ENCODE peak calls at places on chromosomes 7 and 10, in seven cellular contexts. One of them, this sample, is unnamed.

GRCh38 chr10:78543749-78544446 is 510.2 kb downstream of the RPS24 start:
- DNase-seq in A549: no peak
- DNase-seq in heart left ventricle: peak
- DNase-seq in HCT116: no peak
- DNase-seq in upper lobe of left lung: no peak
- DNase-seq in ovary: peak
- DNase-seq in tibial nerve: peak
- DNase-seq in this sample: no peak

GRCh38 chr10:100245484-100246220 is 16.3 kb upstream of the CHUK start:
- DNase-seq in A549: no peak
- DNase-seq in heart left ventricle: no peak
- DNase-seq in HCT116: no peak
- DNase-seq in upper lobe of left lung: no peak
- DNase-seq in ovary: no peak
- DNase-seq in tibial nerve: no peak
- DNase-seq in this sample: no peak

GRCh38 chr10:28503114-28503513 is 29.8 kb upstream of the WAC start:
- DNase-seq in A549: no peak
- DNase-seq in heart left ventricle: peak
- DNase-seq in HCT116: peak
- DNase-seq in upper lobe of left lung: no peak
- DNase-seq in ovary: no peak
- DNase-seq in tibial nerve: no peak
- DNase-seq in this sample: no peak

GRCh38 chr7:158970132-158970531 is 113.8 kb downstream of the DYNC2I1 start:
- DNase-seq in A549: no peak
- DNase-seq in heart left ventricle: no peak
- DNase-seq in HCT116: no peak
- DNase-seq in upper lobe of left lung: no peak
- DNase-seq in ovary: no peak
- DNase-seq in tibial nerve: no peak
- DNase-seq in this sample: no peak

GRCh38 chr7:67470256-67470751 is 473.7 kb downstream of the TYW1 start:
- DNase-seq in A549: no peak
- DNase-seq in heart left ventricle: no peak
- DNase-seq in HCT116: no peak
- DNase-seq in upper lobe of left lung: no peak
- DNase-seq in ovary: no peak
- DNase-seq in tibial nerve: no peak
- DNase-seq in this sample: no peak

GRCh38 chr7:44066494-44067063 is 1.2 kb upstream of the PGAM2 start:
- DNase-seq in A549: no peak
- DNase-seq in heart left ventricle: no peak
- DNase-seq in HCT116: no peak
- DNase-seq in upper lobe of left lung: no peak
- DNase-seq in ovary: no peak
- DNase-seq in tibial nerve: no peak
- DNase-seq in this sample: no peak

GRCh38 chr7:128783143-128783799 is 7.7 kb upstream of the OPN1SW start:
- DNase-seq in A549: peak
- DNase-seq in heart left ventricle: peak
- DNase-seq in HCT116: peak
- DNase-seq in upper lobe of left lung: no peak
- DNase-seq in ovary: peak
- DNase-seq in tibial nerve: peak
- DNase-seq in this sample: no peak

GRCh38 chr7:105015631-105015965 is 1.6 kb downstream of the KMT2E start:
- DNase-seq in A549: no peak
- DNase-seq in heart left ventricle: peak
- DNase-seq in HCT116: no peak
- DNase-seq in upper lobe of left lung: no peak
- DNase-seq in ovary: no peak
- DNase-seq in tibial nerve: no peak
- DNase-seq in this sample: no peak

GRCh38 chr10:84256510-84257342 is 11.9 kb downstream of the RGR start:
- DNase-seq in A549: peak
- DNase-seq in heart left ventricle: peak
- DNase-seq in HCT116: peak
- DNase-seq in upper lobe of left lung: peak
- DNase-seq in ovary: no peak
- DNase-seq in tibial nerve: peak
- DNase-seq in this sample: no peak

GRCh38 chr10:128892005-128892404 is 575.0 kb upstream of the MGMT start:
- DNase-seq in A549: no peak
- DNase-seq in heart left ventricle: no peak
- DNase-seq in HCT116: no peak
- DNase-seq in upper lobe of left lung: no peak
- DNase-seq in ovary: no peak
- DNase-seq in tibial nerve: no peak
- DNase-seq in this sample: no peak

GRCh38 chr7:149381245-149381644 is 79.6 kb downstream of the ZNF777 start:
- DNase-seq in A549: no peak
- DNase-seq in heart left ventricle: no peak
- DNase-seq in HCT116: no peak
- DNase-seq in upper lobe of left lung: no peak
- DNase-seq in ovary: no peak
- DNase-seq in tibial nerve: no peak
- DNase-seq in this sample: no peak

GRCh38 chr10:61760943-61761824 is 98.5 kb downstream of the CABCOCO1 start:
- DNase-seq in A549: no peak
- DNase-seq in heart left ventricle: no peak
- DNase-seq in HCT116: no peak
- DNase-seq in upper lobe of left lung: no peak
- DNase-seq in ovary: no peak
- DNase-seq in tibial nerve: no peak
- DNase-seq in this sample: no peak

GRCh38 chr10:110834622-110835219 is 37.0 kb upstream of the PDCD4 start:
- DNase-seq in A549: no peak
- DNase-seq in heart left ventricle: peak
- DNase-seq in HCT116: no peak
- DNase-seq in upper lobe of left lung: no peak
- DNase-seq in ovary: peak
- DNase-seq in tibial nerve: no peak
- DNase-seq in this sample: no peak

GRCh38 chr7:137001478-137001877 is 133.0 kb downstream of the CHRM2 start:
- DNase-seq in A549: no peak
- DNase-seq in heart left ventricle: no peak
- DNase-seq in HCT116: no peak
- DNase-seq in upper lobe of left lung: no peak
- DNase-seq in ovary: no peak
- DNase-seq in tibial nerve: no peak
- DNase-seq in this sample: no peak

GRCh38 chr10:77795426-77796055 is 131.0 kb downstream of the DLG5 start:
- DNase-seq in A549: no peak
- DNase-seq in heart left ventricle: no peak
- DNase-seq in HCT116: no peak
- DNase-seq in upper lobe of left lung: no peak
- DNase-seq in ovary: no peak
- DNase-seq in tibial nerve: no peak
- DNase-seq in this sample: no peak

GRCh38 chr10:60549686-60550085 is 160.0 kb upstream of the ANK3 start:
- DNase-seq in A549: peak
- DNase-seq in heart left ventricle: no peak
- DNase-seq in HCT116: peak
- DNase-seq in upper lobe of left lung: no peak
- DNase-seq in ovary: no peak
- DNase-seq in tibial nerve: no peak
- DNase-seq in this sample: no peak

GRCh38 chr10:23408330-23408976 is 30.4 kb upstream of the OTUD1 start:
- DNase-seq in A549: no peak
- DNase-seq in heart left ventricle: no peak
- DNase-seq in HCT116: no peak
- DNase-seq in upper lobe of left lung: no peak
- DNase-seq in ovary: no peak
- DNase-seq in tibial nerve: no peak
- DNase-seq in this sample: no peak

GRCh38 chr10:22714524-22715289 is at the start of gene PIP4K2A:
- DNase-seq in A549: peak
- DNase-seq in heart left ventricle: peak
- DNase-seq in HCT116: peak
- DNase-seq in upper lobe of left lung: peak
- DNase-seq in ovary: peak
- DNase-seq in tibial nerve: peak
- DNase-seq in this sample: peak

GRCh38 chr7:75931676-75932075 is 16.7 kb downstream of the POR start:
- DNase-seq in A549: no peak
- DNase-seq in heart left ventricle: no peak
- DNase-seq in HCT116: no peak
- DNase-seq in upper lobe of left lung: no peak
- DNase-seq in ovary: no peak
- DNase-seq in tibial nerve: no peak
- DNase-seq in this sample: no peak

GRCh38 chr7:19988860-19989259 is 215.4 kb upstream of the TMEM196 start:
- DNase-seq in A549: no peak
- DNase-seq in heart left ventricle: no peak
- DNase-seq in HCT116: no peak
- DNase-seq in upper lobe of left lung: no peak
- DNase-seq in ovary: no peak
- DNase-seq in tibial nerve: no peak
- DNase-seq in this sample: no peak

GRCh38 chr7:49703876-49704275 is 69.6 kb upstream of the VWC2 start:
- DNase-seq in A549: no peak
- DNase-seq in heart left ventricle: no peak
- DNase-seq in HCT116: no peak
- DNase-seq in upper lobe of left lung: no peak
- DNase-seq in ovary: no peak
- DNase-seq in tibial nerve: no peak
- DNase-seq in this sample: no peak

GRCh38 chr7:98626393-98627061 is 9.4 kb downstream of the NPTX2 start:
- DNase-seq in A549: no peak
- DNase-seq in heart left ventricle: no peak
- DNase-seq in HCT116: no peak
- DNase-seq in upper lobe of left lung: peak
- DNase-seq in ovary: no peak
- DNase-seq in tibial nerve: no peak
- DNase-seq in this sample: no peak

GRCh38 chr10:124359336-124359832 is 59.3 kb downstream of the OAT start:
- DNase-seq in A549: no peak
- DNase-seq in heart left ventricle: no peak
- DNase-seq in HCT116: no peak
- DNase-seq in upper lobe of left lung: no peak
- DNase-seq in ovary: no peak
- DNase-seq in tibial nerve: no peak
- DNase-seq in this sample: no peak

GRCh38 chr10:99983280-99983988 is 26.3 kb downstream of the DNMBP start:
- DNase-seq in A549: no peak
- DNase-seq in heart left ventricle: peak
- DNase-seq in HCT116: no peak
- DNase-seq in upper lobe of left lung: peak
- DNase-seq in ovary: peak
- DNase-seq in tibial nerve: peak
- DNase-seq in this sample: peak

GRCh38 chr7:50446542-50446960 is 3.6 kb downstream of the FIGNL1 start:
- DNase-seq in A549: no peak
- DNase-seq in heart left ventricle: no peak
- DNase-seq in HCT116: peak
- DNase-seq in upper lobe of left lung: no peak
- DNase-seq in ovary: no peak
- DNase-seq in tibial nerve: no peak
- DNase-seq in this sample: no peak

GRCh38 chr10:72525277-72525676 is 100.6 kb downstream of the MICU1 start:
- DNase-seq in A549: peak
- DNase-seq in heart left ventricle: no peak
- DNase-seq in HCT116: no peak
- DNase-seq in upper lobe of left lung: no peak
- DNase-seq in ovary: no peak
- DNase-seq in tibial nerve: no peak
- DNase-seq in this sample: no peak

GRCh38 chr10:63553473-63553872 is 32.3 kb downstream of the REEP3 start:
- DNase-seq in A549: no peak
- DNase-seq in heart left ventricle: no peak
- DNase-seq in HCT116: peak
- DNase-seq in upper lobe of left lung: no peak
- DNase-seq in ovary: no peak
- DNase-seq in tibial nerve: no peak
- DNase-seq in this sample: no peak

DNA sequence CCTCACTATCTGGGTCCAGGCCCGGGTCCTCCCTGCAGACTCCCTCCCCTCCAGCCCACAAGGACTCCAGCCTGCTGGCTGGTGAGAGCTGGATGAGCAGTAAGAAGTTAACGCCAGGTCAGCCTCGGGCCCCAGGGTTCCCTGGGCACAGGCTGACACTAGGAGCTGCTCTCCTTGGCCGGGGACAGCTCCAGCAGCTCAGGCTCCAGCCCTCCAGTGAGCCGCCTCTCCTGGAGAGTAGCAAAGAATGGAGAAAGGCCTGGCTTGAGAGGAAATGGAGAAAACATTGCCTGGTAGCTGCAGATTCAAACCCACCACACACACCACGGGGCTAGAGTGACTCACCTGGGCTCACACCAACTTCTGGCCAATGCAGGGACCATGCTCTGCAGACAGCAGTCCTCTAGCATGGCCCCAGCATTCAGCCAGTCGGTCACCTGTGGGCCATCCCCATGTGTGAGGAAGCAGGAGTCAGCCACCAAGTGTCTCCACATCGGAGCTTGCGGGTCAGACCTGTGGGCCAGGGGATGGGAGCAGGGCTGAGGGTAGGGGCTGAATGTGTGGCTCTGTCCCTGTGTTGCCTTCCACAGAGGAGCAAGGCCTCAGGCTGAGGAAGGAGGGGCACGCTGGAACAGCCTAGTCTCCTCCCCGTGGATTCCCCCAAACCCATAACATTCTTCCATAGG is 6.5 kb downstream of the SAP25 start:
- DNase-seq in A549: no peak
- DNase-seq in heart left ventricle: peak
- DNase-seq in HCT116: no peak
- DNase-seq in upper lobe of left lung: no peak
- DNase-seq in ovary: peak
- DNase-seq in tibial nerve: no peak
- DNase-seq in this sample: no peak
- TF ChIP-seq POLR2A in A549: no peak
- TF ChIP-seq POLR2A in heart left ventricle: no peak
- TF ChIP-seq POLR2A in HCT116: no peak
- TF ChIP-seq POLR2A in upper lobe of left lung: no peak
- TF ChIP-seq POLR2A in ovary: no peak
- TF ChIP-seq POLR2A in tibial nerve: no peak
- TF ChIP-seq POLR2A in this sample: no peak

GRCh38 chr10:88897019-88897853 is 17.2 kb downstream of the STAMBPL1 start:
- DNase-seq in A549: no peak
- DNase-seq in heart left ventricle: no peak
- DNase-seq in HCT116: peak
- DNase-seq in upper lobe of left lung: no peak
- DNase-seq in ovary: peak
- DNase-seq in tibial nerve: no peak
- DNase-seq in this sample: no peak
- H3K27ac ChIP-seq in A549: peak
- H3K27ac ChIP-seq in heart left ventricle: no peak
- H3K27ac ChIP-seq in HCT116: peak
- H3K27ac ChIP-seq in upper lobe of left lung: no peak
- H3K27ac ChIP-seq in ovary: peak
- H3K27ac ChIP-seq in tibial nerve: peak
- H3K27ac ChIP-seq in this sample: no peak

GRCh38 chr7:140327261-140327661 is 71.1 kb downstream of the SLC37A3 start:
- DNase-seq in A549: no peak
- DNase-seq in heart left ventricle: no peak
- DNase-seq in HCT116: no peak
- DNase-seq in upper lobe of left lung: no peak
- DNase-seq in ovary: no peak
- DNase-seq in tibial nerve: no peak
- DNase-seq in this sample: no peak
- TF ChIP-seq POLR2A in A549: no peak
- TF ChIP-seq POLR2A in heart left ventricle: no peak
- TF ChIP-seq POLR2A in HCT116: no peak
- TF ChIP-seq POLR2A in upper lobe of left lung: no peak
- TF ChIP-seq POLR2A in ovary: no peak
- TF ChIP-seq POLR2A in tibial nerve: no peak
- TF ChIP-seq POLR2A in this sample: no peak

GRCh38 chr7:63899691-63900393 is 98.8 kb upstream of the ZNF722 start:
- DNase-seq in A549: no peak
- DNase-seq in heart left ventricle: peak
- DNase-seq in HCT116: no peak
- DNase-seq in upper lobe of left lung: peak
- DNase-seq in ovary: peak
- DNase-seq in tibial nerve: peak
- DNase-seq in this sample: peak
- H3K27ac ChIP-seq in A549: no peak
- H3K27ac ChIP-seq in heart left ventricle: no peak
- H3K27ac ChIP-seq in HCT116: no peak
- H3K27ac ChIP-seq in upper lobe of left lung: peak
- H3K27ac ChIP-seq in ovary: no peak
- H3K27ac ChIP-seq in tibial nerve: peak
- H3K27ac ChIP-seq in this sample: no peak

This sample was measured in right lobe of liver.